ENCODE peak calls at places on chromosomes 16 and 17, in seven cellular contexts. U, V, H, X, Q, L and C are unnamed samples.

GRCh38 chr17:76053230-76054111 is 18.8 kb downstream of the SRP68 start:
- DNase-seq in U (peak; percentile 30), V (no peak), H (no peak), X (no peak), Q (peak; percentile 67), L (no peak), C (no peak)

GRCh38 chr17:7589204-7589868 is 558 bp downstream of the SOX15 start:
- DNase-seq in U (peak; percentile 72), V (peak; percentile 31), H (peak; percentile 88), X (peak; percentile 73), Q (no peak), L (peak; percentile 51), C (peak; percentile 92)

GRCh38 chr17:49715221-49715620 is 7.5 kb upstream of the SLC35B1 start:
- DNase-seq in U (no peak), V (no peak), H (no peak), X (no peak), Q (no peak), L (no peak), C (no peak)

GRCh38 chr17:46726106-46726670 is 92.3 kb downstream of the WNT3 start:
- DNase-seq in U (no peak), V (no peak), H (no peak), X (no peak), Q (no peak), L (no peak), C (no peak)

GRCh38 chr17:74217036-74217725 is 3.8 kb downstream of the TTYH2 start:
- DNase-seq in U (no peak), V (no peak), H (no peak), X (no peak), Q (no peak), L (no peak), C (no peak)

GRCh38 chr17:39774043-39774442 is 36.3 kb downstream of the GRB7 start:
- DNase-seq in U (no peak), V (no peak), H (no peak), X (no peak), Q (no peak), L (no peak), C (no peak)

GRCh38 chr17:19539040-19539399 is 5.4 kb downstream of the SLC47A1 start:
- DNase-seq in U (no peak), V (no peak), H (no peak), X (no peak), Q (no peak), L (no peak), C (no peak)

GRCh38 chr17:41328207-41328606 is 12.7 kb upstream of the KRTAP17-1 start:
- DNase-seq in U (no peak), V (no peak), H (no peak), X (no peak), Q (no peak), L (no peak), C (no peak)

GRCh38 chr17:77324227-77324626 is 183.5 kb downstream of the SEC14L1 start:
- DNase-seq in U (no peak), V (no peak), H (no peak), X (no peak), Q (no peak), L (no peak), C (no peak)

GRCh38 chr17:41498276-41498675 is 7.1 kb downstream of the KRT13 start:
- DNase-seq in U (no peak), V (no peak), H (no peak), X (no peak), Q (no peak), L (no peak), C (no peak)

GRCh38 chr16:57133101-57133500 is 40.7 kb downstream of the CPNE2 start:
- DNase-seq in U (no peak), V (no peak), H (no peak), X (no peak), Q (no peak), L (no peak), C (no peak)

GRCh38 chr16:84507011-84507982 is 2.8 kb upstream of the MEAK7 start:
- DNase-seq in U (peak; percentile 29), V (no peak), H (no peak), X (no peak), Q (no peak), L (no peak), C (peak; percentile 33)

GRCh38 chr17:82888583-82889495 is 49.0 kb upstream of the ZNF750 start:
- DNase-seq in U (no peak), V (no peak), H (no peak), X (no peak), Q (no peak), L (no peak), C (peak; percentile 35)

GRCh38 chr17:66677201-66677981 is 157.5 kb upstream of the CACNG5 start:
- DNase-seq in U (no peak), V (no peak), H (no peak), X (no peak), Q (no peak), L (no peak), C (no peak)

GRCh38 chr16:2082983-2083364 is 35.2 kb downstream of the TSC2 start:
- DNase-seq in U (no peak), V (no peak), H (no peak), X (no peak), Q (no peak), L (no peak), C (no peak)

GRCh38 chr17:76630151-76630550 is 13.4 kb downstream of the ST6GALNAC1 start:
- DNase-seq in U (no peak), V (no peak), H (no peak), X (no peak), Q (no peak), L (no peak), C (no peak)

GRCh38 chr16:14301150-14302030 is 230.3 kb downstream of the MRTFB start:
- DNase-seq in U (peak; percentile 26), V (peak; percentile 28), H (peak; percentile 14), X (no peak), Q (no peak), L (no peak), C (no peak)

GRCh38 chr17:67474081-67474661 is 97.1 kb downstream of the PITPNC1 start:
- DNase-seq in U (no peak), V (no peak), H (no peak), X (no peak), Q (no peak), L (no peak), C (no peak)

GRCh38 chr17:43570518-43570928 is 24.4 kb upstream of the ETV4 start:
- DNase-seq in U (no peak), V (no peak), H (peak; percentile 14), X (no peak), Q (peak; percentile 65), L (no peak), C (no peak)

GRCh38 chr16:13453938-13454553 is 465.9 kb upstream of the ERCC4 start:
- DNase-seq in U (peak; percentile 9), V (no peak), H (peak; percentile 58), X (peak; percentile 0), Q (peak; percentile 9), L (no peak), C (no peak)

GRCh38 chr16:3712830-3713476 is 4.4 kb downstream of the TRAP1 start:
- DNase-seq in U (no peak), V (no peak), H (no peak), X (no peak), Q (no peak), L (no peak), C (no peak)

GRCh38 chr17:43578699-43579569 is 32.8 kb upstream of the ETV4 start:
- DNase-seq in U (peak; percentile 11), V (no peak), H (no peak), X (no peak), Q (peak; percentile 57), L (no peak), C (no peak)

GRCh38 chr17:31309525-31309924 is 4.3 kb downstream of the EVI2B start:
- DNase-seq in U (no peak), V (no peak), H (no peak), X (no peak), Q (no peak), L (no peak), C (no peak)